ENCODE peak calls at places on chromosomes 2 and 18, in four cellular contexts. B, Y, E and M are unnamed samples. For H3K4me1, the result is how much of the 10 kb centered on the place peaks cover.

GRCh38 chr2:124254621-124255020 is 229.5 kb downstream of the CNTNAP5 start:
- DNase-seq in B (no peak), Y (no peak), E (no peak), M (no peak)

GRCh38 chr2:24359701-24360049 is 661 bp downstream of the ITSN2 start:
- DNase-seq in B (no peak), Y (peak), E (no peak), M (peak)

GRCh38 chr18:51447351-51447896 is 249.9 kb upstream of the MEX3C start:
- DNase-seq in B (no peak), Y (no peak), E (no peak), M (no peak)

GRCh38 chr2:11409184-11409959 is 56.6 kb downstream of the E2F6 start:
- DNase-seq in B (no peak), Y (no peak), E (no peak), M (no peak)

GRCh38 chr18:39345321-39345720 is 1779.7 kb upstream of the CELF4 start:
- DNase-seq in B (no peak), Y (no peak), E (no peak), M (no peak)

GRCh38 chr2:158497486-158497885 is 40.7 kb downstream of the PKP4 start:
- DNase-seq in B (no peak), Y (no peak), E (no peak), M (no peak)

GRCh38 chr18:33116376-33116775 is 324.1 kb downstream of the CCDC178 start:
- DNase-seq in B (no peak), Y (peak), E (no peak), M (no peak)

GRCh38 chr2:197705143-197705911 is at the start of gene MARS2:
- DNase-seq in B (peak), Y (peak), E (peak), M (peak)

GRCh38 chr2:108587621-108588020 is 53.4 kb downstream of the LIMS1 start:
- DNase-seq in B (no peak), Y (no peak), E (no peak), M (no peak)

GRCh38 chr2:191478754-191479679 is 198.9 kb upstream of the NABP1 start:
- DNase-seq in B (peak), Y (no peak), E (no peak), M (no peak)

GRCh38 chr18:35968278-35968880 is 4.1 kb upstream of the RMP24 start:
- DNase-seq in B (no peak), Y (no peak), E (no peak), M (no peak)

GRCh38 chr2:119117408-119117807 is 41.1 kb downstream of the C1QL2 start:
- DNase-seq in B (no peak), Y (no peak), E (no peak), M (no peak)

GRCh38 chr18:8324343-8325065 is 284.7 kb upstream of the RAB12 start:
- DNase-seq in B (no peak), Y (no peak), E (no peak), M (no peak)

GRCh38 chr2:238113611-238114010 is 13.5 kb downstream of the ESPNL start:
- DNase-seq in B (no peak), Y (peak), E (no peak), M (no peak)

GRCh38 chr18:61669320-61669719 is 223.5 kb downstream of the RNF152 start:
- DNase-seq in B (no peak), Y (no peak), E (no peak), M (no peak)

GRCh38 chr2:38269421-38269820 is 107.7 kb downstream of the ATL2 start:
- DNase-seq in B (no peak), Y (no peak), E (no peak), M (no peak)

GRCh38 chr2:207481924-207482323 is 47.8 kb upstream of the CREB1 start:
- DNase-seq in B (no peak), Y (no peak), E (no peak), M (no peak)

GRCh38 chr2:99700482-99701398 is 210.9 kb upstream of the REV1 start:
- DNase-seq in B (no peak), Y (no peak), E (no peak), M (no peak)

GRCh38 chr2:145106293-145106692 is 586.4 kb upstream of the ZEB2 start:
- DNase-seq in B (no peak), Y (no peak), E (no peak), M (no peak)

GRCh38 chr2:42055573-42056514 is 8.0 kb downstream of the PKDCC start:
- DNase-seq in B (no peak), Y (no peak), E (no peak), M (no peak)

GRCh38 chr2:42059261-42059898 is 11.6 kb downstream of the PKDCC start:
- DNase-seq in B (no peak), Y (no peak), E (no peak), M (no peak)

GRCh38 chr2:42060028-42060427 is 12.2 kb downstream of the PKDCC start:
- DNase-seq in B (no peak), Y (no peak), E (no peak), M (no peak)

GRCh38 chr2:42057159-42057901 is 9.5 kb downstream of the PKDCC start:
- DNase-seq in B (no peak), Y (no peak), E (no peak), M (no peak)

GRCh38 chr2:42057902-42058450 is 10.2 kb downstream of the PKDCC start:
- DNase-seq in B (no peak), Y (no peak), E (no peak), M (no peak)
- H3K4me1 ChIP-seq in B (under half), Y (half or more), E (under half), M (under half)

DNA sequence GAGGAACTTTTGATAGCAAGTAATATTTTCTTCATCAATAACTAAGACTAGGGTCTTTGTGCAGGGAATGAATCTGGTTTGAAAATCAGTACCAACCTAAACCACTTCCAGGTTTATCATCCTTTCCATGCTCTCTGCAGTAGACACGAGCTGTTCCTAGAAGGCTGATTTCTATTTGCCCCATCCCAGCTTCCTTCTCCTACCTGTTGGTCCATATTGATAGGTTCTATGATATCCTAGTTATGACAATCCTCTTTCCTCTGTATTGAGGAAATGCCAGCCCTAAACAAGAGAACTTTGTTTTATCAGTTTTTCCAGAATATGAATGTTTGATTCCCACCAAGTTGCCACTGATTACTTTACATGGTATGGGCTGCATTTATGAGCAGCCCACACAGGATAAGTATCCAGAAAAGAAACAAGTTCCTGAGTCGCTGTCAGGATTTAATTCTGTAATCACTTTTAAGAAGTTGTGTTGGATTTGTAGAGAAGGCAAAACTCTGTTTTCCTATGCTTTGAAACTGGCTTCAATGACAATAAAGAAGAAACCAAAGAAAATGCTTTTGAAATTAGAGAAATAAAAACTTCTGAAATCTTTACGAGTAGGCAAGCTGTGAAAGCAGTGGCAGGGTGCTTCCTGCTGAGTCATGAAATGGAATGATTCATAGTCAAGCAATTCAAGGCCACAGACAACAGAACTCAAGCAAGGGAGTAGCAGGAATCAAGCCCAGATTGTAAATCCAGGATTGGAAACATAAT is 37.3 kb upstream of the TANK start:
- DNase-seq in B (peak), Y (no peak), E (no peak), M (no peak)
- H3K4me1 ChIP-seq in B (under half), Y (under half), E (under half), M (under half)

GRCh38 chr2:120779781-120780283 is 44.2 kb downstream of the GLI2 start:
- DNase-seq in B (no peak), Y (no peak), E (no peak), M (no peak)
- H3K4me1 ChIP-seq in B (under half), Y (under half), E (under half), M (under half)

DNA sequence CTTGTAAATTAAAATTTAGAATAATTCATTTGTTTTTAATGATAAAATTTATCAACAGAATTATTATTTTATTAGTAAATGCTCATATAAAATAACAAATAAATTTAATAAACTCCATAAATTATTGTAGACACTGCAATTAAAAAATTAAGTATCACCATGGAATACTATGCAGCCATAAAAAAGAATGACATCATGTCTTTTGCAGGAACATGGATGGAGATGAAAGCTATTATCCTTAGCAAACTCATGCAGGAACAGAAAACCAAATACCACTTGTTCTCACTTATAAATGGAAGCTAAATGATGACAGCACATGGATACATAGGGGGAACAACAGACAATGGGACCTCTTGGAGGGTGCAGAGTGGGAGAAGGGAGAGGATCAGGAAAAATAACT is 29.7 kb upstream of the DSG3 start:
- DNase-seq in B (no peak), Y (no peak), E (no peak), M (no peak)
- H3K4me1 ChIP-seq in B (under half), Y (under half), E (under half), M (under half)

GRCh38 chr2:45965841-45966498 is 314.5 kb downstream of the PRKCE start:
- DNase-seq in B (no peak), Y (no peak), E (no peak), M (no peak)
- H3K4me1 ChIP-seq in B (under half), Y (half or more), E (under half), M (under half)

DNA sequence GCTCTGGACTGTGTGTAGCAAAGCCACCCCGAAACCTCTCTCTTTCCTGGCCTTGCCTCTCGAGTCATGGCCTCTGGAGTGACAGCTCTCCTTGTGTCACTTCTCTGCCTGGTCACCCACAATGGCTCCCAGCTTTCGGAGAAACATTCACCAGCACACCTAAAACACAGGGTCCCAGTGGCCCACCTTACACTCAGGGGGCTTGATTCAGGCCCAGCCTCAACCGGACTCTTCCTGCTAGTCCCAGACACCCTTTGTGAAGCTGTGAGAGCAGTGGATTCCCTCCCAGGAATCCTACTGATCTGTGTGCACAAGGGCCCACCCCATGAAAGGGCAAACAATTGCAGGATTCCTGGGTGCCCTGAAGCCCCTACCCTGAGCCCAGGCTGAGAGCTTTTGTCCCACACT is 137.2 kb upstream of the HAAO start:
- DNase-seq in B (no peak), Y (no peak), E (no peak), M (no peak)
- H3K4me1 ChIP-seq in B (under half), Y (half or more), E (under half), M (under half)

DNA sequence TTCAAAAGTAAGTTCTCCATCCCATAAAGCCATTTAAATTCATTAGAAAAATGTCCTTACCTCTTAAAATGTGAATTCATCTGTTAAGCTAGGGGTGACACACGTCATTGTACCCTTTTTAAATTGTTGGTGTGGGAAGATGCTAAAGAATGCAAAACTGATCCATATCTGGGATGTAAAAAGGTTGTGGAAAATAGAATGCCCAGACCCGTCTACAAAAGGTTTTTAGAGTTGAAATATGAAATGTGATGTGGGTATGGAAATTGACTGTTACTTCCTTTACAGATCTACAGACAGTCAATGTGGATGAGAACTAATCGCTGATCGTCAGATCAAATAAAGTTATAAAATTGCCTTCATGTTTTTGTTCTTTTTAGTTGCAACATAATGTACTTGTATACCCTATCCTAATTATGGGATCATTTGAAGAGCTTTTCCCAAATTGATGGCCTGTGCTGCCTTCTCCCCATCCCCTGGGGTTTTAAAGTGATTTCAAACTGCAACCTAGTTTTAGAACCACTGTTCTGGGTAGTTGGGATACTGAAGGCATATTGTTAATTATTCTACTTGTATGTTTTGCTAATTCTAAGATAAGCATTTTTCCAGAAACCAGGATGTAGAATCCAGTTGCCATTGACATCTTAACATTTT is 4.1 kb downstream of the RPL31 start:
- DNase-seq in B (no peak), Y (no peak), E (no peak), M (no peak)
- H3K4me1 ChIP-seq in B (under half), Y (under half), E (under half), M (under half)

GRCh38 chr2:60442608-60443007 is 110.8 kb downstream of the BCL11A start:
- DNase-seq in B (no peak), Y (no peak), E (no peak), M (no peak)
- H3K4me1 ChIP-seq in B (under half), Y (under half), E (under half), M (under half)

GRCh38 chr18:58047556-58047882 is 3.5 kb downstream of the NEDD4L start:
- DNase-seq in B (no peak), Y (no peak), E (no peak), M (no peak)

GRCh38 chr18:58045265-58046086 is 1.4 kb downstream of the NEDD4L start:
- DNase-seq in B (peak), Y (peak), E (no peak), M (peak)

GRCh38 chr18:58046087-58046793 is 2.2 kb downstream of the NEDD4L start:
- DNase-seq in B (no peak), Y (no peak), E (no peak), M (no peak)

GRCh38 chr18:58048243-58048642 is 4.2 kb downstream of the NEDD4L start:
- DNase-seq in B (no peak), Y (no peak), E (no peak), M (no peak)

DNA sequence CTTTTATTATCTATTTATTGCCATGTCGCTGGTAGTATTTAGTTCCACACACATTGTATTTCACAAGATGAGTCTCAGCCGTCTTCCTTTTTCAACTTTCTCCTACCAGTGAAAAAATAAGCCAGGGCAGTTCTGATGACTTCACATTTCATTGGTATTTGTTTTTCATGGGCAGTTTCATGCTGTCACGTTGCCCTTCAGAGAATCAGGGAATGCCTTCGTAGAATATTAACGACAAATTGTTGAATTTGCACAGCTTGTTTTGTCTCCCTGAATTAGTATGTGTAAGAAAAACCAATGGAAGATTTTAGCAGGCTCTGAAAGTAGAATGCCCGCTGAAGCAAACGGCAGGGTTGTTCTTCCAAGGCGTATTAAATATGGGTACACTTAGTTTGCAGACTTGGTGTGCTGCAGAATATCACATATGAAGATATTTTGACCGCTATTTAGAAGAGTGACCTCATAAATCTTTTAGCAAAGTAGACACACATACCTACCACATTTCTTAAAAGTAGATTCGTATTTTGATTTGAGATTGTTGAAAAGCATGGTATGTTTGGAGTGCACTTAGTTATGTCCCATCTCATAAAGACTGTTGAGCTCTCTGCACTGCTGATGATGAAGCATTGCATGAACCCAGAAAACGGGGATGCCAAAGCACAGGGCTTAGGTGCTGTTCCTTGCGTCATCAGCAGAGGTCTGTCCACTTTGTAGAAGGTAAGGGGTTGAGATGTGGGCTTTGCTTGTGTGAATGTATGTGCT is 2.9 kb downstream of the NEDD4L start:
- DNase-seq in B (no peak), Y (no peak), E (no peak), M (no peak)
- H3K4me1 ChIP-seq in B (under half), Y (under half), E (under half), M (under half)